ENCODE peak calls at places on chromosomes 6 and 20, in eight cellular contexts. E, K, Z, S, W, Q, P and D are unnamed samples. For H3K4me1, the result is how much of the 10 kb centered on the place peaks cover.

GRCh38 chr20:58019027-58019849 is 209.2 kb downstream of the ANKRD60 start:
- DNase-seq in E (no peak), K (no peak), Z (no peak), S (no peak), W (no peak), Q (no peak), P (no peak), D (no peak)

GRCh38 chr20:20892328-20892727 is 179.9 kb upstream of the RALGAPA2 start:
- DNase-seq in E (no peak), K (no peak), Z (no peak), S (no peak), W (no peak), Q (no peak), P (no peak), D (no peak)

GRCh38 chr6:70725817-70726413 is 58.2 kb downstream of the SMAP1 start:
- DNase-seq in E (no peak), K (no peak), Z (no peak), S (no peak), W (no peak), Q (no peak), P (no peak), D (no peak)

GRCh38 chr20:6075428-6076219 is 21.8 kb upstream of the LRRN4 start:
- DNase-seq in E (peak), K (peak), Z (no peak), S (no peak), W (no peak), Q (no peak), P (no peak), D (no peak)

GRCh38 chr6:168075787-168076202 is 3.2 kb downstream of the FRMD1 start:
- DNase-seq in E (no peak), K (no peak), Z (no peak), S (no peak), W (no peak), Q (no peak), P (no peak), D (no peak)

GRCh38 chr6:18186033-18186432 is 30.8 kb downstream of the KDM1B start:
- DNase-seq in E (no peak), K (no peak), Z (no peak), S (peak), W (no peak), Q (no peak), P (no peak), D (no peak)

GRCh38 chr20:18588554-18589043 is 745 bp downstream of the DTD1 start:
- DNase-seq in E (no peak), K (no peak), Z (no peak), S (peak), W (no peak), Q (no peak), P (no peak), D (no peak)

GRCh38 chr20:44409132-44409600 is 53.7 kb downstream of the HNF4A start:
- DNase-seq in E (no peak), K (no peak), Z (no peak), S (no peak), W (no peak), Q (no peak), P (no peak), D (no peak)

GRCh38 chr20:47605673-47606413 is 104.2 kb downstream of the NCOA3 start:
- DNase-seq in E (no peak), K (no peak), Z (peak), S (no peak), W (no peak), Q (no peak), P (no peak), D (no peak)

GRCh38 chr20:47992021-47992467 is 206.8 kb upstream of the SULF2 start:
- DNase-seq in E (no peak), K (no peak), Z (no peak), S (no peak), W (no peak), Q (no peak), P (no peak), D (no peak)

GRCh38 chr6:31533455-31533841 is 4.7 kb downstream of the MCCD1 start:
- DNase-seq in E (no peak), K (no peak), Z (no peak), S (no peak), W (no peak), Q (no peak), P (no peak), D (no peak)

GRCh38 chr6:31534011-31534410 is 5.2 kb downstream of the MCCD1 start:
- DNase-seq in E (no peak), K (no peak), Z (no peak), S (no peak), W (no peak), Q (no peak), P (no peak), D (no peak)

GRCh38 chr6:31532644-31533454 is 4.1 kb downstream of the MCCD1 start:
- DNase-seq in E (no peak), K (no peak), Z (no peak), S (no peak), W (no peak), Q (no peak), P (no peak), D (no peak)

GRCh38 chr6:31534521-31535040 is 5.8 kb downstream of the MCCD1 start:
- DNase-seq in E (no peak), K (no peak), Z (no peak), S (no peak), W (no peak), Q (no peak), P (no peak), D (no peak)

DNA sequence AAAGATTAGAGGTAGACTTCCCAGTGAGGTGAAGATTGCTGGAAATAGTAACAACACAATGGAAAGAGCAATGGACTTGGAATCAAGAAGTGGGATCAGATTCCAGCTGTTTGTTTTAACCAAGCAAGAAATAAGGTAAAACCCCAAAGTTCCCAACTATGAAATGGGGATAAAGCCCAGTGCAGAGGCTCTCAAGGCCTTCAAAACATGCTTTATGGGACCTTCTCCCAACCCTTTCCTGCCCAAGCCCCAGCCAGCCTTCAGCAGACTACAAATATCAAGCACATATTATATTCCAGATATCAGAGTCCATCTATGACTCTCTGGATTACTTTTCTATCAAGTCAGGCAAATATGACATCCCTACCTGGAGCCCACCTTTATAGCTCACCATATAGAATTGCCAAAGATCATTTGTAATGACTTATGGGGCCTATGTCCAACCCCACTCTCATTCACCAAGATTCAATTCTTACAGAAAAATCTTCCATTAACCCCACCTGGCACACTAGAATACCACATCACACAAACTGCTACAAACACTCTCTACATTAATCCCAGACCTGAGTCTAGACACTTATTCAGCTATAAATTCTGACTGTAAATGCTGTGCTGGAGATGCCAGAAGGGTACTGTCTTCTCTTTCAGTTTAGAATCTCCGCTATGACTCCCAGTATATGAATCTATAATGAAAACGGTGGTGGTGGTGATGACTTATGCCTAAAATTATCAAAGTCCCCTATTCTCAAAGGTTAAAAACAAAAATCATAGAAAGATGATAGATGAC is 6.1 kb downstream of the DDX39B start:
- DNase-seq in E (no peak), K (no peak), Z (no peak), S (no peak), W (no peak), Q (no peak), P (no peak), D (no peak)
- H3K4me1 ChIP-seq in E (under half), K (under half), Z (half or more), S (under half), W (under half), Q (under half), P (under half), D (under half)

GRCh38 chr6:53629120-53629477 is 36.5 kb downstream of the KLHL31 start:
- DNase-seq in E (no peak), K (no peak), Z (no peak), S (no peak), W (no peak), Q (no peak), P (no peak), D (no peak)
- H3K4me3 ChIP-seq in E (no peak), K (no peak), Z (no peak), S (no peak), W (no peak), Q (no peak), P (no peak), D (no peak)

DNA sequence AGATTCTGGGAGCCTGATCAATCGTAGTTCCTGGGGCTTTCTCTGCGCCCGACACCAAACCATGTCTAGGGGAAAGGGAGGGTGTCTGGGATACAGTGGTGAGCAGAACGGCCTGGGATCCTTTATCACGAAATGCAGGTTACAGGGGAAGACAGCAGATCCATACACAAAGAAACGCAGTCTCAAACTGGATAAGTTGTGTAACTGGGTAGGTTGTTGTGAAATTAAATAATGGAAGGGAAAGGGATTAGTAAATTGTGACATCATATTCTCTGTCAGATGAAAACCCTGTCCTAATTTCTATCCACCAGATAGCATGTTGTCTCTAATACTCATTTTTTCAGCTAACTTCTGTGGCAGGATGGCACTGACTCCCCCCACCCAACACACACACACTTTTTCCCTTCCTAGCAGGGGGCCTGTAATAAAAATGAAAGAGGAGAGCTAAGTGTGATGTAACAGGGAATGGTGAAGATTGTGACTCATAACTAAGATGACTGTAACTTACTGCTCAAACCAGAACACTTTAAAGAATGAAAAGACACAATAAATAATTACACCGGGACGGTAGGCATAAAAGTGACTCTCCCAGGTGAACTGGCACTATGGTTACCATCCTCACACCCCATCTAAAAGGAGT is 758 bp upstream of the TRPC4AP start:
- DNase-seq in E (peak), K (no peak), Z (no peak), S (no peak), W (peak), Q (no peak), P (no peak), D (no peak)
- TF ChIP-seq EP300 in E (no peak), K (no peak), Z (no peak), S (no peak), W (no peak), Q (no peak), P (no peak), D (no peak)

DNA sequence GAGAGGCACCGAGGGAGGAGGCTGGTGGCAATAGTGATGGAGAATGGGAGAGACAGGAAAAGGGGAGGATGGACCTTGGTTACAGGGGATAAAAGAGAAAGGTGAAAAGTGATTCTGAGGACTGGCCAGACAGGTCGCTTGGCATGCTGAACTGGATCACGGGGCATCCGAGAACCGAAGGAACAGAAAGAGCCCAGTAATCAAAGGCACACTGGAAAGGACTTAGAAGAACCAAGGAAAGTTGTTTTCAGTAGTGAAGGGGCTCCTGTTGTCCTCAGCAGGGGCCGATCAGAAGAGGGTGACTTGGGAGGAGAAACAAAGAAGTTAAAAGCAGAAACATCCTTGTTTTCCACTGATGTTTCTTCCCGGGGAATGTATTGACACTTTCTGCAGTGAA is 18.9 kb downstream of the SYTL3 start:
- DNase-seq in E (no peak), K (no peak), Z (no peak), S (no peak), W (no peak), Q (no peak), P (no peak), D (no peak)
- H3K4me1 ChIP-seq in E (under half), K (under half), Z (under half), S (under half), W (under half), Q (under half), P (under half), D (under half)

GRCh38 chr6:159045826-159046225 is 1.0 kb upstream of the TAGAP start:
- DNase-seq in E (no peak), K (no peak), Z (no peak), S (no peak), W (no peak), Q (no peak), P (no peak), D (no peak)
- H3K4me3 ChIP-seq in E (no peak), K (no peak), Z (no peak), S (no peak), W (no peak), Q (no peak), P (no peak), D (no peak)

GRCh38 chr6:116461075-116461474 is at the start of gene CALHM6:
- DNase-seq in E (no peak), K (no peak), Z (no peak), S (no peak), W (no peak), Q (no peak), P (no peak), D (no peak)

GRCh38 chr6:116459927-116460326 is 1.2 kb upstream of the CALHM6 start:
- DNase-seq in E (no peak), K (no peak), Z (no peak), S (no peak), W (no peak), Q (no peak), P (no peak), D (no peak)

GRCh38 chr6:116465246-116465645 is 4.1 kb downstream of the CALHM6 start:
- DNase-seq in E (no peak), K (no peak), Z (no peak), S (no peak), W (no peak), Q (no peak), P (no peak), D (no peak)

GRCh38 chr6:116462516-116462915 is 1.3 kb downstream of the CALHM6 start:
- DNase-seq in E (no peak), K (no peak), Z (no peak), S (no peak), W (no peak), Q (no peak), P (no peak), D (no peak)

GRCh38 chr6:116461563-116462507 is 660 bp downstream of the CALHM6 start:
- DNase-seq in E (no peak), K (peak), Z (no peak), S (peak), W (no peak), Q (peak), P (no peak), D (no peak)
- TF ChIP-seq EP300 in E (no peak), K (no peak), Z (no peak), S (no peak), W (no peak), Q (no peak), P (no peak), D (no peak)

GRCh38 chr6:127347188-127347587 is 3.8 kb upstream of the ECHDC1 start:
- DNase-seq in E (no peak), K (no peak), Z (peak), S (no peak), W (no peak), Q (no peak), P (no peak), D (no peak)

GRCh38 chr6:127343753-127344659 is 597 bp upstream of the ECHDC1 start:
- DNase-seq in E (no peak), K (no peak), Z (peak), S (no peak), W (no peak), Q (no peak), P (no peak), D (peak)

GRCh38 chr6:127348046-127348661 is 4.7 kb upstream of the ECHDC1 start:
- DNase-seq in E (no peak), K (no peak), Z (no peak), S (no peak), W (no peak), Q (no peak), P (no peak), D (no peak)

GRCh38 chr6:127345521-127345920 is 2.1 kb upstream of the ECHDC1 start:
- DNase-seq in E (no peak), K (no peak), Z (no peak), S (no peak), W (no peak), Q (no peak), P (no peak), D (no peak)

GRCh38 chr6:127346512-127346911 is 3.1 kb upstream of the ECHDC1 start:
- DNase-seq in E (no peak), K (no peak), Z (no peak), S (no peak), W (no peak), Q (no peak), P (no peak), D (no peak)
- H3K4me1 ChIP-seq in E (under half), K (under half), Z (under half), S (under half), W (under half), Q (under half), P (under half), D (under half)

GRCh38 chr20:31691646-31692275 is 30.9 kb downstream of the BCL2L1 start:
- DNase-seq in E (peak), K (no peak), Z (no peak), S (no peak), W (no peak), Q (no peak), P (no peak), D (no peak)
- H3K4me3 ChIP-seq in E (no peak), K (no peak), Z (no peak), S (no peak), W (no peak), Q (no peak), P (no peak), D (no peak)

GRCh38 chr6:33091957-33092356 is 16.2 kb downstream of the HLA-DPB1 start:
- DNase-seq in E (peak), K (no peak), Z (peak), S (peak), W (no peak), Q (no peak), P (no peak), D (peak)
- TF ChIP-seq EP300 in E (no peak), K (no peak), Z (no peak), S (no peak), W (no peak), Q (no peak), P (no peak), D (no peak)

GRCh38 chr20:36936341-36936740 is 15.2 kb downstream of the SAMHD1 start:
- DNase-seq in E (no peak), K (peak), Z (no peak), S (no peak), W (no peak), Q (no peak), P (no peak), D (no peak)
- H3K4me1 ChIP-seq in E (under half), K (under half), Z (under half), S (under half), W (under half), Q (half or more), P (under half), D (half or more)